ENCODE peak calls at places on chromosomes 13 and 19, in nine cellular contexts. One of them, this sample, is unnamed.
A peak's percentile ranks its signal among the peaks of the same experiment; 100 is the strongest.

GRCh38 chr19:2983351-2984195 is 6.2 kb downstream of the TLE6 start:
- DNase-seq in HL-60: no peak
- DNase-seq in Karpas-422: no peak
- DNase-seq in testis: peak; percentile 54
- DNase-seq in astrocyte of the cerebellum: peak; percentile 92
- DNase-seq in GM23248: peak; percentile 56
- DNase-seq in colonic mucosa: peak; percentile 36
- DNase-seq in GM12865: no peak
- DNase-seq in neural progenitor cell: peak; percentile 92
- DNase-seq in this sample: peak; percentile 82

GRCh38 chr19:8085606-8086464 is 33.3 kb downstream of the CCL25 start:
- DNase-seq in HL-60: peak; percentile 68
- DNase-seq in Karpas-422: no peak
- DNase-seq in testis: no peak
- DNase-seq in astrocyte of the cerebellum: no peak
- DNase-seq in GM23248: no peak
- DNase-seq in colonic mucosa: peak; percentile 22
- DNase-seq in GM12865: no peak
- DNase-seq in neural progenitor cell: peak; percentile 44
- DNase-seq in this sample: no peak

GRCh38 chr13:75507027-75508001 is 25.3 kb upstream of the TBC1D4 start:
- DNase-seq in HL-60: peak; percentile 89
- DNase-seq in Karpas-422: peak; percentile 74
- DNase-seq in testis: no peak
- DNase-seq in astrocyte of the cerebellum: no peak
- DNase-seq in GM23248: no peak
- DNase-seq in colonic mucosa: no peak
- DNase-seq in GM12865: peak; percentile 13
- DNase-seq in neural progenitor cell: no peak
- DNase-seq in this sample: no peak

GRCh38 chr13:88857256-88857655 is 1186.1 kb downstream of the SLITRK5 start:
- DNase-seq in HL-60: no peak
- DNase-seq in Karpas-422: no peak
- DNase-seq in testis: no peak
- DNase-seq in astrocyte of the cerebellum: no peak
- DNase-seq in GM23248: no peak
- DNase-seq in colonic mucosa: no peak
- DNase-seq in GM12865: no peak
- DNase-seq in neural progenitor cell: no peak
- DNase-seq in this sample: no peak

GRCh38 chr13:60226507-60226906 is 62.8 kb upstream of the DIAPH3 start:
- DNase-seq in HL-60: no peak
- DNase-seq in Karpas-422: peak; percentile 62
- DNase-seq in testis: peak; percentile 16
- DNase-seq in astrocyte of the cerebellum: no peak
- DNase-seq in GM23248: peak; percentile 34
- DNase-seq in colonic mucosa: no peak
- DNase-seq in GM12865: peak; percentile 20
- DNase-seq in neural progenitor cell: peak; percentile 69
- DNase-seq in this sample: no peak

GRCh38 chr19:41997851-41998229 is 3.8 kb upstream of the ATP1A3 start:
- DNase-seq in HL-60: no peak
- DNase-seq in Karpas-422: no peak
- DNase-seq in testis: no peak
- DNase-seq in astrocyte of the cerebellum: no peak
- DNase-seq in GM23248: no peak
- DNase-seq in colonic mucosa: no peak
- DNase-seq in GM12865: no peak
- DNase-seq in neural progenitor cell: no peak
- DNase-seq in this sample: no peak

GRCh38 chr19:6551607-6552450 is 21.0 kb downstream of the TNFSF9 start:
- DNase-seq in HL-60: no peak
- DNase-seq in Karpas-422: peak; percentile 94
- DNase-seq in testis: peak; percentile 42
- DNase-seq in astrocyte of the cerebellum: no peak
- DNase-seq in GM23248: peak; percentile 35
- DNase-seq in colonic mucosa: no peak
- DNase-seq in GM12865: peak; percentile 90
- DNase-seq in neural progenitor cell: peak; percentile 83
- DNase-seq in this sample: no peak

GRCh38 chr13:29702912-29703351 is 107.4 kb upstream of the SLC7A1 start:
- DNase-seq in HL-60: no peak
- DNase-seq in Karpas-422: no peak
- DNase-seq in testis: no peak
- DNase-seq in astrocyte of the cerebellum: peak; percentile 43
- DNase-seq in GM23248: peak; percentile 96
- DNase-seq in colonic mucosa: no peak
- DNase-seq in GM12865: no peak
- DNase-seq in neural progenitor cell: no peak
- DNase-seq in this sample: no peak

GRCh38 chr19:48413879-48414623 is 20.6 kb downstream of the GRIN2D start:
- DNase-seq in HL-60: no peak
- DNase-seq in Karpas-422: no peak
- DNase-seq in testis: no peak
- DNase-seq in astrocyte of the cerebellum: no peak
- DNase-seq in GM23248: peak; percentile 75
- DNase-seq in colonic mucosa: no peak
- DNase-seq in GM12865: no peak
- DNase-seq in neural progenitor cell: no peak
- DNase-seq in this sample: no peak

GRCh38 chr13:67075239-67075638 is 154.9 kb downstream of the PCDH9 start:
- DNase-seq in HL-60: no peak
- DNase-seq in Karpas-422: no peak
- DNase-seq in testis: no peak
- DNase-seq in astrocyte of the cerebellum: peak; percentile 5
- DNase-seq in GM23248: no peak
- DNase-seq in colonic mucosa: no peak
- DNase-seq in GM12865: no peak
- DNase-seq in neural progenitor cell: no peak
- DNase-seq in this sample: no peak

GRCh38 chr13:90254437-90254836 is 1093.0 kb upstream of the MIR17HG start:
- DNase-seq in HL-60: no peak
- DNase-seq in Karpas-422: no peak
- DNase-seq in testis: no peak
- DNase-seq in astrocyte of the cerebellum: no peak
- DNase-seq in GM23248: no peak
- DNase-seq in colonic mucosa: no peak
- DNase-seq in GM12865: no peak
- DNase-seq in neural progenitor cell: no peak
- DNase-seq in this sample: no peak

GRCh38 chr19:7512400-7512851 is 3.5 kb upstream of the ZNF358 start:
- DNase-seq in HL-60: no peak
- DNase-seq in Karpas-422: no peak
- DNase-seq in testis: no peak
- DNase-seq in astrocyte of the cerebellum: no peak
- DNase-seq in GM23248: no peak
- DNase-seq in colonic mucosa: no peak
- DNase-seq in GM12865: no peak
- DNase-seq in neural progenitor cell: peak; percentile 62
- DNase-seq in this sample: no peak

GRCh38 chr13:100519626-100520025 is 69.0 kb downstream of the GGACT start:
- DNase-seq in HL-60: no peak
- DNase-seq in Karpas-422: no peak
- DNase-seq in testis: no peak
- DNase-seq in astrocyte of the cerebellum: no peak
- DNase-seq in GM23248: no peak
- DNase-seq in colonic mucosa: no peak
- DNase-seq in GM12865: no peak
- DNase-seq in neural progenitor cell: no peak
- DNase-seq in this sample: peak; percentile 53

GRCh38 chr13:88042489-88042888 is 371.3 kb downstream of the SLITRK5 start:
- DNase-seq in HL-60: no peak
- DNase-seq in Karpas-422: no peak
- DNase-seq in testis: no peak
- DNase-seq in astrocyte of the cerebellum: peak; percentile 66
- DNase-seq in GM23248: no peak
- DNase-seq in colonic mucosa: no peak
- DNase-seq in GM12865: no peak
- DNase-seq in neural progenitor cell: no peak
- DNase-seq in this sample: no peak

GRCh38 chr19:57031156-57031555 is 88.6 kb upstream of the USP29 start:
- DNase-seq in HL-60: no peak
- DNase-seq in Karpas-422: no peak
- DNase-seq in testis: no peak
- DNase-seq in astrocyte of the cerebellum: no peak
- DNase-seq in GM23248: no peak
- DNase-seq in colonic mucosa: no peak
- DNase-seq in GM12865: no peak
- DNase-seq in neural progenitor cell: no peak
- DNase-seq in this sample: no peak

GRCh38 chr19:31266731-31267130 is 82.5 kb downstream of the TSHZ3 start:
- DNase-seq in HL-60: no peak
- DNase-seq in Karpas-422: no peak
- DNase-seq in testis: no peak
- DNase-seq in astrocyte of the cerebellum: no peak
- DNase-seq in GM23248: no peak
- DNase-seq in colonic mucosa: no peak
- DNase-seq in GM12865: no peak
- DNase-seq in neural progenitor cell: no peak
- DNase-seq in this sample: no peak
- H3K4me3 ChIP-seq in HL-60: no peak overlapping the region
- H3K4me3 ChIP-seq in Karpas-422: no peak overlapping the region
- H3K4me3 ChIP-seq in testis: no peak overlapping the region
- H3K4me3 ChIP-seq in astrocyte of the cerebellum: no peak overlapping the region
- H3K4me3 ChIP-seq in GM23248: no peak overlapping the region
- H3K4me3 ChIP-seq in colonic mucosa: no peak overlapping the region
- H3K4me3 ChIP-seq in GM12865: no peak overlapping the region
- H3K4me3 ChIP-seq in neural progenitor cell: no peak overlapping the region
- H3K4me3 ChIP-seq in this sample: no peak overlapping the region

DNA sequence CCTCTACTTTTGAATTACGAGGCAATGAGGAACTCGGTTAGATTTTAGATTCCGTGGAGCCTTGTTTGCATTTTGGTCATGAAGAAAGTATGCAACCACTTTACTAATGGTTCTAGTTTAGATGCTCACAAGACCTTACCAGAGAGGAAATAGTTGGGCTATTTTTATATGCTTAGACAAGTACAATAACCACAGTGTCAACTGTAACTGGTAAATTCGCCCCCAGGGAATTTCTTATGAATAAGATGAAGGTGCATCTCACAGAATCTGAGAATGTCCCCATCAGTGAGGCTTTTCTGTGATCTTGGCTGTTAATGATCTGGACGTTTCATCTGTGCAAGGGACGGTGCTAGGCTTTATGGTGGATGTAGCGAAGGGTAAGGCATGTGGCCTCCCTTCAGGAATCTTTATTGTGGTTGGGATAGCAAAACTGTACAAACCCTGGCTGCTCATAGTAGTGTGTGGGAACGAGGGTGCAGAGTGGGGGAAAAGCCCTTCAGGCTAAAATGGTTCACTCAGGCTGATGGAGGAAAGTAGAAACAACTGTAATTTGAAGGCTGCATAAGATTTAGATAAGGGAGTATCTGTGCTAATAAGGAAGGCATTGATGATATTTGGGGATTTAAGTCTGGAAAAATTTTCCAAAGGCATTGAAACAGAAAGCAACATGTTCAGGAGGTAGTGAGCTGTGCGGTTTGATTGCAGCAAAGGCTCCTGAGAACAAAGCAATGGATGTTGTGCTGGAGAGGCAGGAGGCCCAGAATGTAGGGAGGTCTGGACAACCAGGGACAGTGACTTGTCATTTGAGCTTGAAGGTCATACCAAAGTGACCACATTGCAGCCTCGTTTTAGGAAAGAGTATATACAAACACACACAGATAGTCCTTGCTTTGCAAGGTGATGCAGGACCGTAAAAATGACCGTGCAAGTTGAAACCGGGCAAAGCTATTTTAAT is 28.4 kb downstream of the UBAC2 start:
- DNase-seq in HL-60: peak; percentile 33
- DNase-seq in Karpas-422: peak; percentile 97
- DNase-seq in testis: no peak
- DNase-seq in astrocyte of the cerebellum: peak; percentile 73
- DNase-seq in GM23248: peak; percentile 84
- DNase-seq in colonic mucosa: no peak
- DNase-seq in GM12865: peak; percentile 87
- DNase-seq in neural progenitor cell: no peak
- DNase-seq in this sample: no peak
- H3K4me3 ChIP-seq in HL-60: no peak overlapping the region
- H3K4me3 ChIP-seq in Karpas-422: peak overlapping the region; percentile 54
- H3K4me3 ChIP-seq in testis: no peak overlapping the region
- H3K4me3 ChIP-seq in astrocyte of the cerebellum: no peak overlapping the region
- H3K4me3 ChIP-seq in GM23248: peak overlapping the region; percentile 22
- H3K4me3 ChIP-seq in colonic mucosa: no peak overlapping the region
- H3K4me3 ChIP-seq in GM12865: peak overlapping the region; percentile 12
- H3K4me3 ChIP-seq in neural progenitor cell: no peak overlapping the region
- H3K4me3 ChIP-seq in this sample: no peak overlapping the region

DNA sequence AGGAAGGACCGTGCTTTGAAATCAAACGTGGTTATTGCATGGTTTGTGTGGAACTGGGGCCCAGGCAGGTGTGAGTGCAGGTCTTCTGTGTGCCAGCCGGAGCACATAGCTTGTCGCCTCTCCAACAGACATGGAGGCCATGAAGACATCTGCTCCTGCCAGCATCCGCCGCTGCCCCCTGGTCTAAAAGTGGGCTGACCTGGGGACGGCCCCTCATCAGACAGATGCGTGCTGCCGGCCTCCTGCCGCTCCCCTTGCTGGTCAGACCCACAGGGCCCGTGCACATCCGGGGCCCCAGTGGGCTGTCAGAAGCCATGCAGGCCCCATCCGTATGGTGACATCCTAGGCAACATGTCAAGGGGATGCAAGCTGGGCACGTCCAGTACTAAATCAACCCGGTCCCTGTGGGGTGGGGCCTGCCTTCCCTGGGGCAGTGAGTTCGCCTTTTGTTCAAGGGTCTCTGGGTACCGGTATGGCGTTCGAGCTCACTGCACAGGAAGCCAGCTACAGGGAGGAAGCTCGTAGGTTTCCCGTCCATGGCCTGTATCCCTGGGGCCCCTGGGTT is 88.0 kb upstream of the MCF2L start:
- DNase-seq in HL-60: no peak
- DNase-seq in Karpas-422: no peak
- DNase-seq in testis: no peak
- DNase-seq in astrocyte of the cerebellum: no peak
- DNase-seq in GM23248: no peak
- DNase-seq in colonic mucosa: no peak
- DNase-seq in GM12865: no peak
- DNase-seq in neural progenitor cell: no peak
- DNase-seq in this sample: no peak
- H3K4me3 ChIP-seq in HL-60: no peak overlapping the region
- H3K4me3 ChIP-seq in Karpas-422: no peak overlapping the region
- H3K4me3 ChIP-seq in testis: no peak overlapping the region
- H3K4me3 ChIP-seq in astrocyte of the cerebellum: no peak overlapping the region
- H3K4me3 ChIP-seq in GM23248: no peak overlapping the region
- H3K4me3 ChIP-seq in colonic mucosa: no peak overlapping the region
- H3K4me3 ChIP-seq in GM12865: no peak overlapping the region
- H3K4me3 ChIP-seq in neural progenitor cell: no peak overlapping the region
- H3K4me3 ChIP-seq in this sample: no peak overlapping the region

GRCh38 chr19:40216013-40216776 is 2.0 kb downstream of the TTC9B start:
- DNase-seq in HL-60: no peak
- DNase-seq in Karpas-422: no peak
- DNase-seq in testis: no peak
- DNase-seq in astrocyte of the cerebellum: no peak
- DNase-seq in GM23248: no peak
- DNase-seq in colonic mucosa: no peak
- DNase-seq in GM12865: no peak
- DNase-seq in neural progenitor cell: no peak
- DNase-seq in this sample: no peak
- H3K4me3 ChIP-seq in HL-60: no peak overlapping the region
- H3K4me3 ChIP-seq in Karpas-422: no peak overlapping the region
- H3K4me3 ChIP-seq in testis: no peak overlapping the region
- H3K4me3 ChIP-seq in astrocyte of the cerebellum: no peak overlapping the region
- H3K4me3 ChIP-seq in GM23248: no peak overlapping the region
- H3K4me3 ChIP-seq in colonic mucosa: no peak overlapping the region
- H3K4me3 ChIP-seq in GM12865: no peak overlapping the region
- H3K4me3 ChIP-seq in neural progenitor cell: no peak overlapping the region
- H3K4me3 ChIP-seq in this sample: no peak overlapping the region

GRCh38 chr19:11073568-11073967 is 15.7 kb upstream of the LDLR start:
- DNase-seq in HL-60: no peak
- DNase-seq in Karpas-422: no peak
- DNase-seq in testis: no peak
- DNase-seq in astrocyte of the cerebellum: no peak
- DNase-seq in GM23248: no peak
- DNase-seq in colonic mucosa: no peak
- DNase-seq in GM12865: no peak
- DNase-seq in neural progenitor cell: no peak
- DNase-seq in this sample: no peak
- H3K4me3 ChIP-seq in HL-60: no peak overlapping the region
- H3K4me3 ChIP-seq in Karpas-422: no peak overlapping the region
- H3K4me3 ChIP-seq in testis: no peak overlapping the region
- H3K4me3 ChIP-seq in astrocyte of the cerebellum: no peak overlapping the region
- H3K4me3 ChIP-seq in GM23248: no peak overlapping the region
- H3K4me3 ChIP-seq in colonic mucosa: no peak overlapping the region
- H3K4me3 ChIP-seq in GM12865: no peak overlapping the region
- H3K4me3 ChIP-seq in neural progenitor cell: no peak overlapping the region
- H3K4me3 ChIP-seq in this sample: no peak overlapping the region